ENCODE peak calls at places on chromosome 22, in seven cellular contexts. F is caudate nucleus; P is astrocyte of the cerebellum; L is MV-4-11; W is hippocampal formation; B is Calu3; M is activated effector memory CD4-positive, alpha-beta T cell treated with Interleukin-2 at 50 U/mL for 16 hours. N is an unnamed sample.

GRCh38 chr22:47787501-47788227 is 1025.2 kb downstream of the TBC1D22A start:
- DNase-seq in L (no peak), M (no peak), P (no peak), F (no peak), W (no peak), B (no peak), N (no peak)

GRCh38 chr22:20741634-20742581 is 32.0 kb upstream of the SERPIND1 start:
- DNase-seq in M (peak), B (peak), P (no peak), F (no peak), W (no peak), L (peak), N (no peak)

GRCh38 chr22:19127329-19128008 is 3.6 kb upstream of the TSSK2 start:
- DNase-seq in B (no peak), F (no peak), W (no peak), M (no peak), P (no peak), L (no peak), N (no peak)

GRCh38 chr22:47569389-47570299 is 807.2 kb downstream of the TBC1D22A start:
- DNase-seq in W (no peak), L (no peak), M (no peak), P (no peak), F (no peak), B (no peak), N (peak)

GRCh38 chr22:42114721-42115120 is 15.9 kb downstream of the CYP2D6 start:
- DNase-seq in W (no peak), B (no peak), F (no peak), P (no peak), L (no peak), M (no peak), N (no peak)

GRCh38 chr22:46047226-46047625 is 70.3 kb upstream of the WNT7B start:
- DNase-seq in F (no peak), M (no peak), W (no peak), L (no peak), B (no peak), P (no peak), N (no peak)

GRCh38 chr22:23751441-23751996 is 607 bp upstream of the ZNF70 start:
- DNase-seq in P (no peak), F (no peak), L (no peak), B (peak), W (no peak), M (no peak), N (no peak)

GRCh38 chr22:31253949-31254348 is 38.3 kb downstream of the PIK3IP1 start:
- DNase-seq in F (no peak), P (no peak), B (peak), W (no peak), L (no peak), M (no peak), N (no peak)

GRCh38 chr22:46454910-46455269 is 82.5 kb downstream of the CELSR1 start:
- DNase-seq in B (no peak), W (no peak), L (no peak), M (no peak), P (peak), F (no peak), N (no peak)

N was measured in tibial artery.